ENCODE peak calls at places on chromosomes 3 and 15, in five cellular contexts. C is mammary epithelial cell, W is GM20000, A is foreskin keratinocyte, I is neural crest cell. V is an unnamed sample.

GRCh38 chr15:62122249-62122648 is 42.8 kb downstream of the C2CD4B start:
- DNase-seq in C (no peak), W (no peak), A (no peak), I (no peak), V (no peak)

GRCh38 chr3:123670743-123671142 is 85.9 kb upstream of the HACD2 start:
- DNase-seq in C (no peak), W (no peak), A (no peak), I (no peak), V (no peak)

GRCh38 chr3:169034401-169034800 is 629.1 kb downstream of the MECOM start:
- DNase-seq in C (peak), W (no peak), A (no peak), I (no peak), V (no peak)

GRCh38 chr3:79361748-79362378 is 405.9 kb downstream of the ROBO1 start:
- DNase-seq in C (peak), W (peak), A (no peak), I (no peak), V (no peak)

GRCh38 chr15:47870956-47871625 is 153.8 kb downstream of the SEMA6D start:
- DNase-seq in C (peak), W (no peak), A (peak), I (no peak), V (no peak)

GRCh38 chr3:112874725-112875124 is 28.1 kb upstream of the CD200R1L start:
- DNase-seq in C (no peak), W (no peak), A (no peak), I (no peak), V (no peak)

GRCh38 chr15:72535911-72536310 is 61.8 kb downstream of the ARIH1 start:
- DNase-seq in C (no peak), W (no peak), A (no peak), I (no peak), V (no peak)

GRCh38 chr3:149343951-149344350 is 10.5 kb upstream of the TM4SF18 start:
- DNase-seq in C (no peak), W (no peak), A (no peak), I (no peak), V (no peak)

GRCh38 chr3:13420817-13421755 is 964 bp upstream of the NUP210 start:
- DNase-seq in C (no peak), W (peak), A (no peak), I (no peak), V (peak)

GRCh38 chr3:126781889-126782491 is 78.0 kb downstream of the CHCHD6 start:
- DNase-seq in C (peak), W (no peak), A (peak), I (no peak), V (no peak)

GRCh38 chr3:77370413-77370812 is 330.5 kb downstream of the ROBO2 start:
- DNase-seq in C (peak), W (no peak), A (peak), I (no peak), V (no peak)

GRCh38 chr3:119508172-119508845 is 10.0 kb downstream of the TIMMDC1 start:
- DNase-seq in C (peak), W (peak), A (no peak), I (no peak), V (peak)

GRCh38 chr3:164984947-164985346 is 93.3 kb downstream of the SI start:
- DNase-seq in C (no peak), W (no peak), A (no peak), I (no peak), V (no peak)

GRCh38 chr3:52428151-52429005 is 16.5 kb downstream of the SEMA3G start:
- DNase-seq in C (peak), W (peak), A (no peak), I (peak), V (peak)

GRCh38 chr15:48315041-48315440 is 16.2 kb upstream of the DUT start:
- DNase-seq in C (no peak), W (no peak), A (no peak), I (no peak), V (no peak)

GRCh38 chr15:61613729-61614128 is 384.6 kb upstream of the RORA start:
- DNase-seq in C (peak), W (no peak), A (no peak), I (no peak), V (no peak)

GRCh38 chr3:21390136-21390535 is 360.9 kb downstream of the ZNF385D start:
- DNase-seq in C (peak), W (no peak), A (peak), I (no peak), V (no peak)

GRCh38 chr15:100727291-100727851 is 125.0 kb downstream of the ASB7 start:
- DNase-seq in C (peak), W (peak), A (peak), I (no peak), V (no peak)

GRCh38 chr3:45816544-45816943 is 20.2 kb upstream of the SLC6A20 start:
- DNase-seq in C (peak), W (no peak), A (peak), I (no peak), V (no peak)

GRCh38 chr3:138140940-138141339 is 8.8 kb upstream of the A4GNT start:
- DNase-seq in C (no peak), W (no peak), A (no peak), I (no peak), V (no peak)

GRCh38 chr3:46500631-46501377 is 3.0 kb downstream of the RTP3 start:
- DNase-seq in C (peak), W (peak), A (peak), I (no peak), V (no peak)

GRCh38 chr3:49967307-49967706 is 27.4 kb downstream of the RBM6 start:
- DNase-seq in C (no peak), W (no peak), A (no peak), I (no peak), V (no peak)

GRCh38 chr3:20185364-20185732 is 658 bp downstream of the SGO1 start:
- DNase-seq in C (peak), W (peak), A (no peak), I (no peak), V (peak)

GRCh38 chr3:54935869-54936268 is 8.0 kb upstream of the LRTM1 start:
- DNase-seq in C (no peak), W (no peak), A (no peak), I (no peak), V (no peak)

GRCh38 chr3:65996605-65997004 is 42.1 kb downstream of the MAGI1 start:
- DNase-seq in C (peak), W (no peak), A (peak), I (no peak), V (no peak)

GRCh38 chr15:29425864-29426263 is 156.2 kb upstream of the NSMCE3 start:
- DNase-seq in C (no peak), W (no peak), A (no peak), I (no peak), V (no peak)

GRCh38 chr3:100399341-100400071 is 1.4 kb downstream of the TOMM70 start:
- DNase-seq in C (no peak), W (no peak), A (no peak), I (no peak), V (no peak)

GRCh38 chr3:63151893-63152292 is 126.2 kb upstream of the SYNPR start:
- DNase-seq in C (no peak), W (no peak), A (no peak), I (no peak), V (no peak)

GRCh38 chr3:157542711-157543485 is 39.7 kb upstream of the VEPH1 start:
- DNase-seq in C (peak), W (no peak), A (no peak), I (peak), V (no peak)

GRCh38 chr15:78540955-78541743 is 905 bp downstream of the PSMA4 start:
- DNase-seq in C (peak), W (peak), A (no peak), I (no peak), V (peak)

GRCh38 chr3:67458406-67458805 is 196.0 kb downstream of the SUCLG2 start:
- DNase-seq in C (no peak), W (no peak), A (no peak), I (no peak), V (no peak)

GRCh38 chr3:197882580-197882979 is 67.4 kb upstream of the RPL35A start:
- DNase-seq in C (no peak), W (no peak), A (no peak), I (no peak), V (no peak)

DNA sequence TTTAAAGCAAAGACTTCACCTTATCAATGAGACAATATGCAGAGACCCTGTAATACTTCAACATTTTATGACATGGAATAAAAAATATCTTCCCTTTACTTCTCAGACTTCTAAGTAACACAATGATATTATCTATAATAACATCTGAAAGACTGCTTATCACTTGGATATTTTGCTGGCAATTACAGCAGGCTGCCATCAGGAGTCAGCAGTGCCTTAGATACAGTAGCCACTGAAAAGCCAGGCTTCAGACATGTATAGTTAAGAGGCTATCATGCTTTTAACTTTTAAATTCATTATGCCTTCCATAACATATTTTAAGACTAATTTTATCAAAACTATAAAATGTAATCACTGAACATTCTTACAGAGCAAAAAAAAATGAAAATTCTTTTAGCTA is 227.5 kb downstream of the NEK10 start:
- DNase-seq in C (no peak), W (no peak), A (no peak), I (no peak), V (no peak)
- TF ChIP-seq CTCF in C (no peak), W (no peak), A (peak), I (peak), V (no peak)

DNA sequence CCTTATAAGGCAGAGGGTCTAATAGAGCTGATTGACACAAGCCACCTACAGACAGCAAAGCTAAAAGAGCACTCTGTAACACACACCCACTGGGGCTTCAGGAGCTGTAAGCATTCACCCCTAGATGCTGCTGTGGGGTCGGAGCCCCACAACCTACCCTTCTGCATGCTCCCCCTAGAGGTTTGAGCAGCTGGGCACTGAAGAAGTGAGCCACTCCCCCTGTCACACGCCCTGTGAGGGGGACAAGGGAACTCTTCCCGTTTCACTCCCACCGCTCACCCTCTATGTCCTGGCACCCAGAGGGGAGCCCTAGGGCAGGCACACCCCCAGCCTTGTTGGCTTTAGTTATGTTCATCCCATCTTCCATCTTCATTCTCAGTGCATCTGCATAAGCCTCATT is 9.4 kb upstream of the CSTA start:
- DNase-seq in C (no peak), W (no peak), A (no peak), I (no peak), V (no peak)
- TF ChIP-seq CTCF in C (no peak), W (no peak), A (no peak), I (no peak), V (no peak)

DNA sequence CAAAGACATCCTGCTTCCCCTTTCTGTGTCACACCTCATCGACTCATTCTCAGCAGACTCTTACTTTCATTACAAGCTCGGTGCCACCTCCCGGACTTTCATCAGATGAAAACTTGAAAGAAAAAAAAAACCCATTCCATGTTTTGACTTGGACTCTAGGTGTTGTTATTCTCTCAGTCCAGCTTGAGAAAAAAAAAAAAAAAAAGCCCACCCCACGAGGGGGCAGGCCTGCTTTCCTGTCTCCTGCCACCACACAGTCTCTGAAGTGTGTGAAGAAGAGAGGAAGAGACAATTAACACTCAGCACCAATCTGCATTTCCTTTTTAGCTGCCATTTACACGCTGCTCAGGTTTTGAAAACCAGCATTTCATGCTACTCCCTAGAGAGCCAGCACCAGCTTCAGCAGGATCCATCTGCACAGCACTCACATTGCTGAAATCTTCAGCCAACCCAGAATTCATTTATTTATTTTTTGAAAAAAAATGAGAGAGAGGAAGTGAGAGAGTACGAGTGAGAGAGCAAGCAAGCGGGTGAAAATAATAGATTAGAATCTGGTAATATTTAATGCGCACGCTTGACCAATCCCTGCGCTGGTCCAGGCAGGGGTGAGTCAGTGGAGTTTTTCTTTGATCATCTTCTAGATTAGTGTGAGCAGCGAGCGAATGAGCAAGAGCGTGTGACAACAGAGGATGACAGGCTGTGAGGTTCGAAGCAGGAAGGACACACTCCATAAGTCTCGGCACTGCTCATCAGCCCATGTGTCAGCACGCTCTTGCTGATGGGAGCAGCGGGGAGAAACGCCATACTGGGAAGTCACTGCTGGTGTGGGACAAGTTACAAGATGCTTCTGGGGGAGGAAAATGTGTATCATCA is 23.5 kb downstream of the ZNF80 start:
- DNase-seq in C (no peak), W (peak), A (no peak), I (no peak), V (peak)
- TF ChIP-seq CTCF in C (no peak), W (no peak), A (no peak), I (no peak), V (no peak)

GRCh38 chr3:43155464-43156121 is 49.7 kb upstream of the POMGNT2 start:
- DNase-seq in C (peak), W (no peak), A (peak), I (peak), V (no peak)

GRCh38 chr3:43156812-43157455 is 51.1 kb upstream of the POMGNT2 start:
- DNase-seq in C (no peak), W (no peak), A (no peak), I (no peak), V (no peak)

GRCh38 chr3:43152649-43153048 is 46.8 kb upstream of the POMGNT2 start:
- DNase-seq in C (no peak), W (no peak), A (no peak), I (no peak), V (no peak)

GRCh38 chr3:43155016-43155415 is 49.1 kb upstream of the POMGNT2 start:
- DNase-seq in C (no peak), W (no peak), A (no peak), I (no peak), V (no peak)

GRCh38 chr3:43153189-43154083 is 47.6 kb upstream of the POMGNT2 start:
- DNase-seq in C (no peak), W (no peak), A (no peak), I (no peak), V (no peak)
- TF ChIP-seq CTCF in C (no peak), W (no peak), A (no peak), I (no peak), V (no peak)

GRCh38 chr15:70602834-70603560 is 160.4 kb downstream of the UACA start:
- DNase-seq in C (no peak), W (no peak), A (no peak), I (no peak), V (no peak)

GRCh38 chr15:70602281-70602680 is 161.1 kb downstream of the UACA start:
- DNase-seq in C (no peak), W (no peak), A (no peak), I (no peak), V (no peak)

GRCh38 chr15:70605606-70606410 is 157.6 kb downstream of the UACA start:
- DNase-seq in C (no peak), W (no peak), A (no peak), I (no peak), V (no peak)

GRCh38 chr15:70608156-70608555 is 155.2 kb downstream of the UACA start:
- DNase-seq in C (no peak), W (no peak), A (no peak), I (no peak), V (no peak)

GRCh38 chr15:70604671-70605070 is 158.7 kb downstream of the UACA start:
- DNase-seq in C (peak), W (no peak), A (no peak), I (no peak), V (no peak)
- TF ChIP-seq CTCF in C (peak), W (no peak), A (peak), I (no peak), V (no peak)

GRCh38 chr3:37099469-37099868 is 74.9 kb downstream of the LRRFIP2 start:
- DNase-seq in C (no peak), W (no peak), A (no peak), I (no peak), V (no peak)

GRCh38 chr3:37098884-37099283 is 75.5 kb downstream of the LRRFIP2 start:
- DNase-seq in C (no peak), W (no peak), A (no peak), I (no peak), V (no peak)

GRCh38 chr3:37107846-37108245 is 66.5 kb downstream of the LRRFIP2 start:
- DNase-seq in C (peak), W (no peak), A (peak), I (no peak), V (no peak)

GRCh38 chr3:37100411-37100810 is 74.0 kb downstream of the LRRFIP2 start:
- DNase-seq in C (no peak), W (no peak), A (no peak), I (no peak), V (no peak)

GRCh38 chr3:37103103-37103815 is 71.1 kb downstream of the LRRFIP2 start:
- DNase-seq in C (no peak), W (no peak), A (no peak), I (no peak), V (no peak)
- TF ChIP-seq CTCF in C (no peak), W (no peak), A (no peak), I (no peak), V (no peak)

DNA sequence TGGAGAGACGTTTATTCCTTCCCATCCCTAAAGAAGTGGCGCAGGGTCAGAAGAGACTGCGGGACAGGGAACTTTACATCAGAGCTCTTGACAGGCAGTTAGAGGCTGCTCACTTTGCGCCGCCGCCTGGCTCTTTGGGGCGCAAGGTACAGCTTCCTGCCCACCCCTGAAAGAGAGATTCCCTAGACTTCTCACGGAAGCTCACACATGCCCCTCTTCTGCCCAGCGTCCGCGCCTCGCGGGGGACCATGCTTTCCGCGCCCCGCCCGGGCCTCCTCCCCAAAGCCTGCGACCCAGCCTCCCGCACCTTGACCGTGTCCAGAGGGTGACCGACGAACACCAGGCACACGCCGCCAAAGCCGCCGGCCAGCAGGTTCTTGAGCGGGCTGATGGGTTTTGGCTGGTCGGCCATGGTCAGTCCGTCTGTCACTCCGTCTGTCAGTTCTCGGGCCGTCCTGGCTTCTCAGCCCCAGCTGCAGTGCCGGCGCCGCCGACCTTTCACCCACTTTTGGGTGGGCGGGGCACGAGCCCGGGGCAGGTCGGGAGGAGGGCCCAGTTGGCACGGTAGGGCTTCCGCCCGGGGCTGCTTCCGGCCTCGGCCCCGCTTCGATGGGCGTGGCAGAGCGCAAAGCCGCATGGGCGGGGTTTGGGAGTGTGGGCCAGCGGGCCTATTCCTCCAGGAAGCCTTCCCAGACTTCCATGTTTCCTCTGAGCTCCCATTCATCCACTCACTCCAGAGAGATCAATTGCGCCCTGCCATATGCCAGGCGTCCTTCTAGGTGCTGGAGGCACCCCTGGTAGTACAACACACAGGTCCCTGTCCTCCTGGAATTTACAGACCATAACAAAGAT is at the start of gene SLC25A20:
- DNase-seq in C (peak), W (peak), A (peak), I (peak), V (peak)
- TF ChIP-seq CTCF in C (peak), W (no peak), A (peak), I (no peak), V (no peak)

GRCh38 chr15:63504247-63504978 is at the start of gene USP3:
- DNase-seq in C (peak), W (peak), A (peak), I (peak), V (peak)
- TF ChIP-seq CTCF in C (no peak), W (no peak), A (peak), I (peak), V (peak)

DNA sequence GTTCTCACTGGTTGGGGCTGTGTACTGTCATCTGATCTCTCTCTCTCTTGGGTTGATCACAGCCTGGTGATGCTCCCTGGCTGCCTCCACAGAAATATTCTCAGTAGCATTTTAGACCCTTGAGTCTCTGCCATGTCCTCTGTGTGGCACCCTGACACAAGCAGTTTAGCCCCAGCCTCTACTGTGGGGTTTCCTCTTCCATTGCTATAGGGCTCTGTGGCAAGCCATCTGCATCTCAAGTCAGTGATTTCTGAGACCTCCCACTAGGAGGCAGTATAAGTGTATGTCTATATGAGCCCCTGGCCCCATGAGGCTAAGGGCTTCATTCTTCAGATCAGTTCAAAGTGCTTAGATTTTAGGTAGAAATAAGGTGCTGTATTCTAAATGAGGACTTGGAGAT is 50.6 kb upstream of the PLAAT1 start:
- DNase-seq in C (peak), W (peak), A (no peak), I (peak), V (peak)
- TF ChIP-seq CTCF in C (peak), W (no peak), A (peak), I (peak), V (no peak)

V was measured in activated CD8-positive, alpha-beta T cell treated with anti-CD3 and anti-CD28 coated beads for 36 hours.